ENCODE peak calls at places on chromosomes 2 and 18, in eight cellular contexts. S is H4, P is ACHN, J is IMR-90, O is GM12892, W is left ventricle myocardium inferior, V is fibroblast of the aortic adventitia, Q is AG10803. Y is an unnamed sample.
A peak's percentile ranks its signal among the peaks of the same experiment; 100 is the strongest.

GRCh38 chr2:178386951-178387602 is 63.9 kb downstream of the PRKRA start:
- DNase-seq in S (no peak), P (no peak), J (peak; percentile 47), O (no peak), W (no peak), V (peak; percentile 24), Q (no peak), Y (no peak)

GRCh38 chr2:16179701-16180402 is 239.5 kb downstream of the MYCN start:
- DNase-seq in S (no peak), P (no peak), J (no peak), O (no peak), W (no peak), V (no peak), Q (no peak), Y (no peak)

GRCh38 chr2:133768261-133769021 is 200.2 kb upstream of the NCKAP5 start:
- DNase-seq in S (no peak), P (no peak), J (no peak), O (no peak), W (peak; percentile 76), V (peak; percentile 60), Q (no peak), Y (peak; percentile 85)

GRCh38 chr2:85560812-85561279 is 447 bp downstream of the GGCX start:
- DNase-seq in S (no peak), P (no peak), J (no peak), O (no peak), W (no peak), V (no peak), Q (no peak), Y (no peak)

GRCh38 chr2:66665124-66665984 is 230.4 kb downstream of the MEIS1 start:
- DNase-seq in S (no peak), P (no peak), J (peak; percentile 65), O (no peak), W (no peak), V (peak; percentile 29), Q (peak; percentile 25), Y (no peak)

GRCh38 chr2:168462543-168463045 is 6.5 kb downstream of the CERS6 start:
- DNase-seq in S (no peak), P (no peak), J (no peak), O (no peak), W (no peak), V (no peak), Q (no peak), Y (no peak)

GRCh38 chr2:180781276-180781675 is 199.1 kb upstream of the UBE2E3 start:
- DNase-seq in S (no peak), P (no peak), J (no peak), O (no peak), W (no peak), V (peak; percentile 52), Q (no peak), Y (no peak)

GRCh38 chr2:27765621-27766286 is 5.8 kb upstream of the MRPL33 start:
- DNase-seq in S (no peak), P (no peak), J (no peak), O (no peak), W (peak; percentile 47), V (no peak), Q (peak; percentile 25), Y (peak; percentile 73)

GRCh38 chr2:128665113-128665512 is 346.4 kb upstream of the HS6ST1 start:
- DNase-seq in S (no peak), P (no peak), J (no peak), O (no peak), W (no peak), V (no peak), Q (no peak), Y (no peak)

GRCh38 chr2:119545754-119546445 is 1.7 kb downstream of the CFAP221 start:
- DNase-seq in S (no peak), P (peak; percentile 41), J (no peak), O (no peak), W (no peak), V (peak; percentile 5), Q (peak; percentile 67), Y (no peak)

GRCh38 chr18:9055626-9056025 is 46.9 kb upstream of the NDUFV2 start:
- DNase-seq in S (no peak), P (no peak), J (no peak), O (no peak), W (no peak), V (no peak), Q (peak; percentile 11), Y (no peak)

GRCh38 chr2:10329880-10330699 is 27.4 kb downstream of the HPCAL1 start:
- DNase-seq in S (no peak), P (peak; percentile 66), J (peak; percentile 67), O (no peak), W (no peak), V (peak; percentile 37), Q (peak; percentile 53), Y (no peak)

GRCh38 chr18:48084858-48085257 is 154.4 kb upstream of the SMAD2 start:
- DNase-seq in S (no peak), P (no peak), J (no peak), O (no peak), W (no peak), V (no peak), Q (no peak), Y (no peak)

GRCh38 chr18:24534737-24535136 is 74.3 kb downstream of the HRH4 start:
- DNase-seq in S (no peak), P (no peak), J (no peak), O (no peak), W (no peak), V (no peak), Q (no peak), Y (no peak)

GRCh38 chr18:6255121-6255742 is 159.5 kb downstream of the L3MBTL4 start:
- DNase-seq in S (no peak), P (no peak), J (no peak), O (no peak), W (no peak), V (no peak), Q (no peak), Y (no peak)

GRCh38 chr2:121095257-121096080 is 189.5 kb downstream of the TFCP2L1 start:
- DNase-seq in S (peak; percentile 75), P (peak; percentile 73), J (peak; percentile 67), O (no peak), W (peak; percentile 62), V (peak; percentile 54), Q (peak; percentile 60), Y (peak; percentile 71)

GRCh38 chr2:230868947-230869690 is 4.4 kb downstream of the ITM2C start:
- DNase-seq in S (no peak), P (no peak), J (no peak), O (no peak), W (no peak), V (no peak), Q (no peak), Y (no peak)

GRCh38 chr18:79687806-79688205 is 8.2 kb downstream of the CTDP1 start:
- DNase-seq in S (peak; percentile 67), P (peak; percentile 42), J (peak; percentile 79), O (no peak), W (no peak), V (peak; percentile 6), Q (peak; percentile 32), Y (no peak)

GRCh38 chr18:12031836-12032235 is 50.5 kb downstream of the IMPA2 start:
- DNase-seq in S (no peak), P (no peak), J (peak; percentile 79), O (no peak), W (peak; percentile 46), V (peak; percentile 88), Q (peak; percentile 87), Y (peak; percentile 76)

GRCh38 chr2:112077814-112078213 is 22.7 kb downstream of the TMEM87B start:
- DNase-seq in S (peak; percentile 21), P (no peak), J (no peak), O (no peak), W (no peak), V (peak; percentile 46), Q (no peak), Y (no peak)

GRCh38 chr2:47083886-47084682 is 71.0 kb downstream of the STPG4 start:
- DNase-seq in S (no peak), P (no peak), J (no peak), O (no peak), W (peak; percentile 55), V (no peak), Q (no peak), Y (peak; percentile 71)

GRCh38 chr2:239621611-239622010 is 220.8 kb upstream of the HDAC4 start:
- DNase-seq in S (no peak), P (no peak), J (no peak), O (no peak), W (no peak), V (no peak), Q (no peak), Y (no peak)

Y was measured in Right ventricle myocardium superior.